ENCODE peak calls at places on chromosomes 12 and 14, in five cellular contexts. One of them, this sample, is unnamed.

GRCh38 chr12:91381309-91381804 is 198.7 kb upstream of the DCN start:
- DNase-seq in T-helper 1 cell: no peak
- DNase-seq in thoracic aorta: no peak
- DNase-seq in T-cell: no peak
- DNase-seq in dermis microvascular lymphatic vessel endothelial cell: peak; percentile 73
- DNase-seq in this sample: no peak

GRCh38 chr14:89237923-89238529 is 179.0 kb downstream of the FOXN3 start:
- DNase-seq in T-helper 1 cell: no peak
- DNase-seq in thoracic aorta: no peak
- DNase-seq in T-cell: no peak
- DNase-seq in dermis microvascular lymphatic vessel endothelial cell: no peak
- DNase-seq in this sample: no peak

GRCh38 chr12:104212516-104212915 is 3.1 kb upstream of the TXNRD1 start:
- DNase-seq in T-helper 1 cell: no peak
- DNase-seq in thoracic aorta: no peak
- DNase-seq in T-cell: no peak
- DNase-seq in dermis microvascular lymphatic vessel endothelial cell: no peak
- DNase-seq in this sample: no peak

GRCh38 chr12:12883369-12884001 is 7.9 kb upstream of the GPRC5A start:
- DNase-seq in T-helper 1 cell: no peak
- DNase-seq in thoracic aorta: no peak
- DNase-seq in T-cell: no peak
- DNase-seq in dermis microvascular lymphatic vessel endothelial cell: no peak
- DNase-seq in this sample: no peak

GRCh38 chr14:35122696-35123387 is 490 bp downstream of the PRORP start:
- DNase-seq in T-helper 1 cell: no peak
- DNase-seq in thoracic aorta: no peak
- DNase-seq in T-cell: no peak
- DNase-seq in dermis microvascular lymphatic vessel endothelial cell: no peak
- DNase-seq in this sample: peak; percentile 2

GRCh38 chr14:49303952-49304516 is 282.1 kb downstream of the RPS29 start:
- DNase-seq in T-helper 1 cell: no peak
- DNase-seq in thoracic aorta: no peak
- DNase-seq in T-cell: no peak
- DNase-seq in dermis microvascular lymphatic vessel endothelial cell: no peak
- DNase-seq in this sample: no peak

GRCh38 chr12:6699259-6699988 is 1.2 kb downstream of the PIANP start:
- DNase-seq in T-helper 1 cell: no peak
- DNase-seq in thoracic aorta: no peak
- DNase-seq in T-cell: no peak
- DNase-seq in dermis microvascular lymphatic vessel endothelial cell: no peak
- DNase-seq in this sample: no peak

GRCh38 chr12:89210277-89210676 is 142.0 kb downstream of the DUSP6 start:
- DNase-seq in T-helper 1 cell: no peak
- DNase-seq in thoracic aorta: no peak
- DNase-seq in T-cell: no peak
- DNase-seq in dermis microvascular lymphatic vessel endothelial cell: no peak
- DNase-seq in this sample: no peak

GRCh38 chr14:64811676-64812075 is 68.0 kb downstream of the SPTB start:
- DNase-seq in T-helper 1 cell: no peak
- DNase-seq in thoracic aorta: no peak
- DNase-seq in T-cell: no peak
- DNase-seq in dermis microvascular lymphatic vessel endothelial cell: peak; percentile 65
- DNase-seq in this sample: no peak

GRCh38 chr12:98492580-98493140 is 22.7 kb upstream of the TMPO start:
- DNase-seq in T-helper 1 cell: no peak
- DNase-seq in thoracic aorta: no peak
- DNase-seq in T-cell: no peak
- DNase-seq in dermis microvascular lymphatic vessel endothelial cell: no peak
- DNase-seq in this sample: no peak

GRCh38 chr12:79487386-79488110 is 203.2 kb downstream of the PAWR start:
- DNase-seq in T-helper 1 cell: no peak
- DNase-seq in thoracic aorta: no peak
- DNase-seq in T-cell: no peak
- DNase-seq in dermis microvascular lymphatic vessel endothelial cell: no peak
- DNase-seq in this sample: no peak

GRCh38 chr12:6970096-6970527 is 352 bp downstream of the PHB2 start:
- DNase-seq in T-helper 1 cell: peak; percentile 18
- DNase-seq in thoracic aorta: no peak
- DNase-seq in T-cell: no peak
- DNase-seq in dermis microvascular lymphatic vessel endothelial cell: no peak
- DNase-seq in this sample: no peak

GRCh38 chr14:65107200-65107599 is 4.9 kb upstream of the MAX start:
- DNase-seq in T-helper 1 cell: no peak
- DNase-seq in thoracic aorta: no peak
- DNase-seq in T-cell: no peak
- DNase-seq in dermis microvascular lymphatic vessel endothelial cell: no peak
- DNase-seq in this sample: no peak

GRCh38 chr12:26770239-26771070 is 62.5 kb downstream of the ITPR2 start:
- DNase-seq in T-helper 1 cell: no peak
- DNase-seq in thoracic aorta: no peak
- DNase-seq in T-cell: no peak
- DNase-seq in dermis microvascular lymphatic vessel endothelial cell: no peak
- DNase-seq in this sample: no peak

GRCh38 chr14:63759454-63759853 is 31.6 kb upstream of the SGPP1 start:
- DNase-seq in T-helper 1 cell: no peak
- DNase-seq in thoracic aorta: no peak
- DNase-seq in T-cell: no peak
- DNase-seq in dermis microvascular lymphatic vessel endothelial cell: no peak
- DNase-seq in this sample: no peak

GRCh38 chr12:90974286-90974685 is 19.3 kb upstream of the CCER1 start:
- DNase-seq in T-helper 1 cell: no peak
- DNase-seq in thoracic aorta: no peak
- DNase-seq in T-cell: no peak
- DNase-seq in dermis microvascular lymphatic vessel endothelial cell: no peak
- DNase-seq in this sample: no peak

GRCh38 chr12:129073157-129073915 is 220.1 kb downstream of the GLT1D1 start:
- DNase-seq in T-helper 1 cell: no peak
- DNase-seq in thoracic aorta: no peak
- DNase-seq in T-cell: no peak
- DNase-seq in dermis microvascular lymphatic vessel endothelial cell: no peak
- DNase-seq in this sample: no peak